ENCODE peak calls at places on chromosomes 6 and 20, in five cellular contexts. One of them, this sample, is unnamed.

GRCh38 chr20:44247131-44247571 is at the start of gene GDAP1L1:
- DNase-seq in K562: no peak
- DNase-seq in HCT116: no peak
- DNase-seq in HepG2: no peak
- DNase-seq in SK-N-SH: peak
- DNase-seq in this sample: no peak

GRCh38 chr20:57094171-57094891 is 172.1 kb downstream of the BMP7 start:
- DNase-seq in HepG2: no peak
- DNase-seq in K562: no peak
- DNase-seq in SK-N-SH: no peak
- DNase-seq in HCT116: no peak
- DNase-seq in this sample: no peak

GRCh38 chr6:154792761-154793160 is 59.5 kb downstream of the SCAF8 start:
- DNase-seq in HCT116: no peak
- DNase-seq in HepG2: no peak
- DNase-seq in SK-N-SH: no peak
- DNase-seq in K562: no peak
- DNase-seq in this sample: no peak

GRCh38 chr6:44115866-44116265 is 11.4 kb downstream of the MRPL14 start:
- DNase-seq in HepG2: no peak
- DNase-seq in SK-N-SH: no peak
- DNase-seq in K562: no peak
- DNase-seq in HCT116: no peak
- DNase-seq in this sample: no peak

GRCh38 chr6:40252531-40253258 is 318.4 kb upstream of the MOCS1 start:
- DNase-seq in SK-N-SH: no peak
- DNase-seq in HCT116: no peak
- DNase-seq in K562: no peak
- DNase-seq in HepG2: no peak
- DNase-seq in this sample: peak

GRCh38 chr6:132368916-132369481 is 32.3 kb downstream of the MOXD1 start:
- DNase-seq in SK-N-SH: no peak
- DNase-seq in K562: no peak
- DNase-seq in HepG2: no peak
- DNase-seq in HCT116: no peak
- DNase-seq in this sample: no peak

GRCh38 chr20:19940945-19941590 is 76.1 kb upstream of the NAA20 start:
- DNase-seq in HepG2: no peak
- DNase-seq in HCT116: no peak
- DNase-seq in SK-N-SH: no peak
- DNase-seq in K562: no peak
- DNase-seq in this sample: no peak

GRCh38 chr6:166046232-166046631 is 121.4 kb downstream of the TBXT start:
- DNase-seq in SK-N-SH: no peak
- DNase-seq in K562: no peak
- DNase-seq in HCT116: no peak
- DNase-seq in HepG2: no peak
- DNase-seq in this sample: no peak

GRCh38 chr6:82072113-82072512 is 175.4 kb downstream of the IBTK start:
- DNase-seq in SK-N-SH: no peak
- DNase-seq in HCT116: no peak
- DNase-seq in K562: no peak
- DNase-seq in HepG2: no peak
- DNase-seq in this sample: no peak

GRCh38 chr20:17613328-17614175 is 43.7 kb downstream of the DSTN start:
- DNase-seq in HCT116: no peak
- DNase-seq in SK-N-SH: peak
- DNase-seq in K562: no peak
- DNase-seq in HepG2: no peak
- DNase-seq in this sample: no peak

GRCh38 chr20:63399596-63400375 is 38.6 kb upstream of the CHRNA4 start:
- DNase-seq in SK-N-SH: no peak
- DNase-seq in K562: no peak
- DNase-seq in HCT116: no peak
- DNase-seq in HepG2: no peak
- DNase-seq in this sample: no peak

GRCh38 chr20:44758247-44759101 is 12.8 kb downstream of the KCNK15 start:
- DNase-seq in HCT116: no peak
- DNase-seq in SK-N-SH: no peak
- DNase-seq in HepG2: no peak
- DNase-seq in K562: no peak
- DNase-seq in this sample: no peak

GRCh38 chr20:42272516-42272915 is 654.3 kb upstream of the CHD6 start:
- DNase-seq in K562: no peak
- DNase-seq in HepG2: no peak
- DNase-seq in SK-N-SH: no peak
- DNase-seq in HCT116: no peak
- DNase-seq in this sample: no peak

GRCh38 chr6:170107606-170108222 is 183.2 kb downstream of the DLL1 start:
- DNase-seq in HCT116: no peak
- DNase-seq in HepG2: no peak
- DNase-seq in SK-N-SH: no peak
- DNase-seq in K562: no peak
- DNase-seq in this sample: no peak

GRCh38 chr20:17315491-17316231 is 88.8 kb downstream of the PCSK2 start:
- DNase-seq in K562: no peak
- DNase-seq in SK-N-SH: no peak
- DNase-seq in HepG2: peak
- DNase-seq in HCT116: no peak
- DNase-seq in this sample: no peak

GRCh38 chr20:46621492-46621891 is 29.8 kb downstream of the SLC13A3 start:
- DNase-seq in K562: no peak
- DNase-seq in HCT116: no peak
- DNase-seq in HepG2: no peak
- DNase-seq in SK-N-SH: no peak
- DNase-seq in this sample: no peak

GRCh38 chr6:5671604-5672559 is 334.8 kb downstream of the NRN1 start:
- DNase-seq in HepG2: no peak
- DNase-seq in HCT116: no peak
- DNase-seq in SK-N-SH: no peak
- DNase-seq in K562: no peak
- DNase-seq in this sample: no peak

GRCh38 chr20:6162239-6162638 is 39.4 kb upstream of the FERMT1 start:
- DNase-seq in SK-N-SH: no peak
- DNase-seq in HCT116: no peak
- DNase-seq in K562: no peak
- DNase-seq in HepG2: no peak
- DNase-seq in this sample: no peak

GRCh38 chr6:167799033-167799933 is 27.4 kb upstream of the AFDN start:
- DNase-seq in SK-N-SH: peak
- DNase-seq in HCT116: no peak
- DNase-seq in K562: no peak
- DNase-seq in HepG2: no peak
- DNase-seq in this sample: no peak

GRCh38 chr6:1916334-1916985 is 306.7 kb downstream of the FOXC1 start:
- DNase-seq in HepG2: no peak
- DNase-seq in K562: no peak
- DNase-seq in HCT116: no peak
- DNase-seq in SK-N-SH: no peak
- DNase-seq in this sample: no peak

GRCh38 chr20:8722277-8722928 is 346.5 kb upstream of the PLCB4 start:
- DNase-seq in K562: peak
- DNase-seq in HCT116: peak
- DNase-seq in SK-N-SH: peak
- DNase-seq in HepG2: peak
- DNase-seq in this sample: peak

GRCh38 chr6:10685092-10685769 is 9.2 kb downstream of the C6orf52 start:
- DNase-seq in HepG2: no peak
- DNase-seq in K562: no peak
- DNase-seq in SK-N-SH: no peak
- DNase-seq in HCT116: no peak
- DNase-seq in this sample: no peak

GRCh38 chr6:10684618-10685017 is 9.8 kb downstream of the C6orf52 start:
- DNase-seq in K562: no peak
- DNase-seq in HCT116: no peak
- DNase-seq in HepG2: no peak
- DNase-seq in SK-N-SH: no peak
- DNase-seq in this sample: no peak

GRCh38 chr6:10682319-10682988 is 12.0 kb downstream of the C6orf52 start:
- DNase-seq in K562: no peak
- DNase-seq in HCT116: no peak
- DNase-seq in HepG2: no peak
- DNase-seq in SK-N-SH: no peak
- DNase-seq in this sample: no peak

GRCh38 chr6:10678456-10678855 is 16.0 kb downstream of the C6orf52 start:
- DNase-seq in SK-N-SH: no peak
- DNase-seq in HepG2: no peak
- DNase-seq in HCT116: no peak
- DNase-seq in K562: no peak
- DNase-seq in this sample: no peak

DNA sequence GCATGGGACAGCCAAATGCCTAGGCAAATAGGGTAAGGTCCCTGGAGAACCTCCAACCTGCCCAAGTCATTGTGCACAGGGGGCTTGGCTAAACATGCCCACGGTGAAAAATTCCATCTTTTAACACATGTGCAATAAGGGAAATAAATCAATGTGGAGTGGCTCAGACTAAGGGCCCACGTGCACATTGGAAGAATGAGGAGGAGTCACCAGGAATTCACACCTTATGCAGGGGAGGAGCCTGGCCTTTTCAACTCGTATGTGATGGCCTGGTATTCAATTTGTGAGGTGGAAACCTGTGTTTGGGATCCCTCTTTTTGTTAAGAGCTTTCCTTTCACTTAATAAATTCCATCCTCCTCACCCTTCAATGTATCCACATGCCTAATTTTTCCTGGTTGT is 12.6 kb downstream of the C6orf52 start:
- DNase-seq in HCT116: no peak
- DNase-seq in SK-N-SH: no peak
- DNase-seq in K562: no peak
- DNase-seq in HepG2: no peak
- DNase-seq in this sample: no peak
- TF ChIP-seq ZBTB33 in HCT116: no peak
- TF ChIP-seq ZBTB33 in SK-N-SH: no peak
- TF ChIP-seq ZBTB33 in K562: no peak
- TF ChIP-seq ZBTB33 in HepG2: no peak
- TF ChIP-seq ZBTB33 in this sample: no peak

GRCh38 chr20:12063106-12063505 is 145.4 kb downstream of the BTBD3 start:
- DNase-seq in K562: no peak
- DNase-seq in HepG2: no peak
- DNase-seq in HCT116: no peak
- DNase-seq in SK-N-SH: peak
- DNase-seq in this sample: no peak

GRCh38 chr20:12064540-12064939 is 146.8 kb downstream of the BTBD3 start:
- DNase-seq in HepG2: no peak
- DNase-seq in SK-N-SH: no peak
- DNase-seq in K562: no peak
- DNase-seq in HCT116: no peak
- DNase-seq in this sample: no peak

GRCh38 chr20:12057778-12058177 is 140.1 kb downstream of the BTBD3 start:
- DNase-seq in HepG2: no peak
- DNase-seq in HCT116: no peak
- DNase-seq in K562: no peak
- DNase-seq in SK-N-SH: no peak
- DNase-seq in this sample: no peak

GRCh38 chr20:12058201-12058600 is 140.5 kb downstream of the BTBD3 start:
- DNase-seq in K562: no peak
- DNase-seq in HCT116: no peak
- DNase-seq in HepG2: no peak
- DNase-seq in SK-N-SH: no peak
- DNase-seq in this sample: no peak

DNA sequence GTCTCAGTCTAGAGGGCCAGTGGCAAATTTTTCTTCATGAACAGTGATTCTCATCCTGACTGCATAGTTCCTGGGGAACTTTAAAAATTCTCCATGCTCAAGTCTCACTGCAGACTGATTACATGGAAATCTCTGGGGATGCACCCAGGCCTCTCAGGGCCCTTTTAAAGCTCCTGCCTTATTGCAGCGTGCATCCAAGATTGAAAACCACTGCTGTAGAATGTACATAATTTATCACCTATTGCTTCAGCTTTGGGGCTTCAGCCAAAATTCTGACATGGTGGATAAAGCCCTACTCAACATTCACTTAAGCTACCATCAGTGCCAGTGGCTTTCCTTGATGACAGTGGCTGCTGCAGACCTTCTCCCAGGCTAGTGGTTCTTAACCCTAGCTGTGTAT is 143.8 kb downstream of the BTBD3 start:
- DNase-seq in K562: no peak
- DNase-seq in HepG2: no peak
- DNase-seq in SK-N-SH: no peak
- DNase-seq in HCT116: no peak
- DNase-seq in this sample: no peak
- TF ChIP-seq ZBTB33 in K562: no peak
- TF ChIP-seq ZBTB33 in HepG2: no peak
- TF ChIP-seq ZBTB33 in SK-N-SH: no peak
- TF ChIP-seq ZBTB33 in HCT116: no peak
- TF ChIP-seq ZBTB33 in this sample: no peak

DNA sequence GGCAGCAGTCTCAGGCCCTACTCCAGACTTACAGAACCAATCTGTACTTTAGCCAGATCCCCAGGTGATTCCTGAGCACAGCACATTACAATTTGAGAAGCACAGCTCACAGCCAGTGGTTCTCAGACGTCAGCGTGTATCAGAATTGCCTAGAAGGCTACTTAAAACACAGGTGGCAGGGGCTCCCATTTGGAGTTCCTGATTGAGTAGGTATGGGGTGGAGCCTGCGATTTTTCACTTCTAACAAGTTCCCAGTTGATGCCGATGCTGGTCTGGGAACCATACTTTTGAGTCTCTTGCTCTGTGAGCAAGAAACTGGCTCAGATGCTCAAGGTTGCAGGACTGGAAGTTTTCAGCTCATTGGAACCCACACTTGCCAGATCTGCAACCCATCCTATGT is 89.5 kb downstream of the ZFP64 start:
- DNase-seq in HCT116: no peak
- DNase-seq in HepG2: no peak
- DNase-seq in K562: no peak
- DNase-seq in SK-N-SH: no peak
- DNase-seq in this sample: no peak
- TF ChIP-seq ZBTB33 in HCT116: no peak
- TF ChIP-seq ZBTB33 in HepG2: no peak
- TF ChIP-seq ZBTB33 in K562: no peak
- TF ChIP-seq ZBTB33 in SK-N-SH: no peak
- TF ChIP-seq ZBTB33 in this sample: no peak

DNA sequence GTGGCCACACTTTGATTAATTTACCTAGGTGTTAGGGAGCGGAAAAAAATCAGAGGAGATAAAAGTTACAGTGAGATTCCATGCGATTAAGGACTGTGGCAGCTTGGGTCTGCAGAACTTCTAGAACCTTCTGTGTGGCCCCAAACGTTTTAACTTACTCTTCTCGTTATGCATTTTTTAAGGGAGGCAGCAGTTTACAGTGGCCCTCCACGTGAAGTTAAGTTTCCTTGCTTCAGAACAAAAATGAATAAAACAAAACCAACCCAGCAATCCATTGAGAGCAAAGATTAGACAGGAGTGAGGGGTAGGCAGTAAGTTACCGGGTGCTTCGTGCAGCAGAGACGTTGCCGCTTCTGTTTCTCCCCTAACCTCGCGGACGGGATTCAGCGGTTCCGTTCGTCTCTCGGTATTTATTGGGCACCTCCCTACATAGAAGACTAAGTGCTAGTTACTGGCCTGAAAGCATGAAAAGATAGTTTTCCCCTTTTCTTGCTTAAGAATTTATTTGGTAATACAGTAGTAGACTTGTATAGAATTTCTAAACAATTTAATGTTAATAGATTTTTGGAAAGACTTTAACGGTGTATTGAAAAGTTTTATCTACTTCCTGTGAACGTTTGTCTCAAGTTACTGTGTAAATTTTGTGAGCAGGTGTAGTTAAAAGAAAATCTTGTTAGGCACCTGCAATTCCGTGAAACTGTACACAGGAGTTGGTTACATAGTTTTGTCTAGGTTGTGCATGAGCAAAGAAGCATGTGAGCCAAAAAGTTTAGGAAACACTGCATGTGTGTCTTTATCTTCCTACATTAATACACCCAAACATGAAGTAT is 1.1 kb downstream of the BAG2 start:
- DNase-seq in HCT116: no peak
- DNase-seq in K562: peak
- DNase-seq in SK-N-SH: peak
- DNase-seq in HepG2: peak
- DNase-seq in this sample: no peak
- TF ChIP-seq ZBTB33 in HCT116: no peak
- TF ChIP-seq ZBTB33 in K562: no peak
- TF ChIP-seq ZBTB33 in SK-N-SH: no peak
- TF ChIP-seq ZBTB33 in HepG2: no peak
- TF ChIP-seq ZBTB33 in this sample: no peak

This sample was measured in GM12878.